ENCODE peak calls at places on chromosomes 13 and 19, in eight cellular contexts. A is transverse colon; K is SHP77; F is AG10803; T is NCI-H1092; Z is stimulated activated CD4-positive, alpha-beta T cell treated with anti-CD3 and anti-CD28 coated beads, Interleukin-2, amount 100 ng/mL, for 48 hours; Q is T47D; X is HTR-8/SVneo. L is an unnamed sample.

GRCh38 chr13:81017525-81018152 is 676.7 kb upstream of the SPRY2 start:
- DNase-seq in A (no peak), T (peak; percentile 21), X (peak; percentile 18), Q (peak; percentile 43), F (peak; percentile 34), K (peak; percentile 25), Z (no peak), L (no peak)

GRCh38 chr13:79869326-79869725 is 388.4 kb downstream of the NDFIP2 start:
- DNase-seq in Q (no peak), A (no peak), K (peak; percentile 13), F (no peak), X (no peak), Z (no peak), T (no peak), L (no peak)

GRCh38 chr13:32150239-32150638 is 118.7 kb downstream of the FRY start:
- DNase-seq in X (no peak), F (peak; percentile 46), K (no peak), T (no peak), A (no peak), Z (no peak), Q (no peak), L (no peak)

GRCh38 chr19:41334793-41335192 is 18.9 kb downstream of the TGFB1 start:
- DNase-seq in K (no peak), A (no peak), T (no peak), Z (no peak), Q (no peak), X (no peak), F (no peak), L (no peak)

GRCh38 chr19:28234637-28235036 is 978.3 kb downstream of the UQCRFS1 start:
- DNase-seq in K (no peak), Q (no peak), Z (no peak), T (no peak), X (no peak), A (no peak), F (peak; percentile 42), L (no peak)

GRCh38 chr13:114177245-114178010 is 1.6 kb upstream of the CFAP97D2 start:
- DNase-seq in Q (no peak), T (no peak), X (no peak), A (no peak), F (no peak), Z (no peak), K (no peak), L (no peak)

GRCh38 chr13:48555441-48555840 is 22.6 kb upstream of the RCBTB2 start:
- DNase-seq in Q (no peak), A (no peak), K (no peak), T (no peak), Z (no peak), F (no peak), X (no peak), L (no peak)

GRCh38 chr13:40148742-40149141 is 493.3 kb downstream of the COG6 start:
- DNase-seq in X (no peak), T (no peak), K (no peak), Z (no peak), Q (no peak), A (no peak), F (no peak), L (no peak)

GRCh38 chr19:43634516-43634876 is 5.2 kb downstream of the CADM4 start:
- DNase-seq in K (no peak), Q (no peak), F (no peak), Z (no peak), X (no peak), T (no peak), A (no peak), L (peak; percentile 52)

GRCh38 chr13:68888832-68889231 is 1218.8 kb upstream of the ATXN8OS start:
- DNase-seq in Z (no peak), K (no peak), X (no peak), Q (no peak), A (no peak), T (no peak), F (no peak), L (no peak)

GRCh38 chr13:46041335-46041934 is 11.1 kb downstream of the ZC3H13 start:
- DNase-seq in T (no peak), Z (no peak), A (no peak), F (peak; percentile 80), Q (no peak), K (no peak), X (no peak), L (no peak)

GRCh38 chr19:9945319-9945966 is 9.1 kb upstream of the OLFM2 start:
- DNase-seq in T (no peak), K (no peak), A (peak; percentile 73), Q (no peak), F (peak; percentile 100), Z (no peak), X (peak; percentile 85), L (peak; percentile 43)

GRCh38 chr19:2059422-2060201 is 8.6 kb upstream of the MKNK2 start:
- DNase-seq in K (peak; percentile 75), Z (no peak), T (no peak), X (no peak), F (peak; percentile 93), Q (no peak), A (peak; percentile 91), L (no peak)

GRCh38 chr13:40271931-40272775 is 394.3 kb downstream of the FOXO1 start:
- DNase-seq in F (peak; percentile 92), T (no peak), K (no peak), X (peak; percentile 12), Q (peak; percentile 3), Z (peak; percentile 27), A (peak; percentile 38), L (peak; percentile 69)

GRCh38 chr13:60211548-60211947 is 47.8 kb upstream of the DIAPH3 start:
- DNase-seq in F (no peak), T (no peak), A (no peak), X (no peak), Q (no peak), K (no peak), Z (no peak), L (no peak)

GRCh38 chr13:40981361-40981760 is 37.8 kb downstream of the ELF1 start:
- DNase-seq in T (no peak), Q (no peak), A (no peak), K (no peak), X (no peak), Z (no peak), F (no peak), L (no peak)

GRCh38 chr13:100314132-100314910 is 225.4 kb downstream of the PCCA start:
- DNase-seq in A (no peak), K (no peak), F (no peak), T (no peak), Q (no peak), Z (no peak), X (no peak), L (no peak)

GRCh38 chr19:10001899-10002298 is 8.4 kb downstream of the COL5A3 start:
- DNase-seq in T (no peak), K (no peak), F (peak; percentile 18), A (peak; percentile 76), Z (no peak), Q (no peak), X (no peak), L (no peak)

GRCh38 chr19:1970003-1970805 is 29.2 kb downstream of the CSNK1G2 start:
- DNase-seq in F (no peak), X (peak; percentile 21), K (no peak), Q (no peak), Z (no peak), T (no peak), A (no peak), L (no peak)

GRCh38 chr19:38134538-38135149 is 89.4 kb downstream of the DPF1 start:
- DNase-seq in T (peak; percentile 7), X (no peak), K (peak; percentile 9), Q (peak; percentile 23), Z (peak; percentile 47), A (peak; percentile 16), F (peak; percentile 30), L (no peak)

GRCh38 chr13:31175847-31176536 is 14.3 kb upstream of the HSPH1 start:
- DNase-seq in F (peak; percentile 18), Z (no peak), X (no peak), T (no peak), K (no peak), A (no peak), Q (no peak), L (no peak)

GRCh38 chr19:48644839-48645651 is 942 bp downstream of the CA11 start:
- DNase-seq in A (peak; percentile 78), Q (no peak), K (peak; percentile 75), F (peak; percentile 64), X (no peak), T (peak; percentile 38), Z (peak; percentile 64), L (no peak)

GRCh38 chr19:6735181-6735891 is 2.0 kb downstream of the GPR108 start:
- DNase-seq in Q (no peak), K (no peak), X (no peak), A (no peak), Z (no peak), F (no peak), T (no peak), L (no peak)

GRCh38 chr19:41849067-41849466 is 4.2 kb downstream of the DMRTC2 start:
- DNase-seq in T (no peak), K (no peak), A (no peak), Z (no peak), F (no peak), Q (no peak), X (no peak), L (no peak)

GRCh38 chr13:106858910-106859309 is 291.0 kb upstream of the ARGLU1 start:
- DNase-seq in F (no peak), T (no peak), Z (no peak), A (no peak), Q (no peak), X (no peak), K (no peak), L (no peak)